ENCODE peak calls at places on chromosome 1, in five cellular contexts. P is fibroblast of mammary gland, G is A673, X is BE2C, V is GM23248. Q is an unnamed sample.

GRCh38 chr1:160838876-160839275 is 23.8 kb downstream of the CD244 start:
- DNase-seq in P (no peak), G (no peak), X (no peak), V (no peak), Q (no peak)

GRCh38 chr1:84847253-84848247 is 45.5 kb downstream of the LPAR3 start:
- DNase-seq in P (peak), G (peak), X (peak), V (peak), Q (no peak)

GRCh38 chr1:203366476-203366875 is 15.6 kb upstream of the FMOD start:
- DNase-seq in P (no peak), G (no peak), X (no peak), V (no peak), Q (no peak)

GRCh38 chr1:189429610-189430009 is 1048.1 kb downstream of the BRINP3 start:
- DNase-seq in P (peak), G (peak), X (peak), V (peak), Q (no peak)

GRCh38 chr1:27416387-27417111 is 24.1 kb downstream of the GPR3 start:
- DNase-seq in P (peak), G (peak), X (peak), V (peak), Q (no peak)

GRCh38 chr1:30138891-30139290 is 584.5 kb downstream of the MATN1 start:
- DNase-seq in P (no peak), G (no peak), X (no peak), V (no peak), Q (no peak)

GRCh38 chr1:41312991-41313645 is 48.1 kb upstream of the FOXO6 start:
- DNase-seq in P (peak), G (no peak), X (no peak), V (peak), Q (no peak)

GRCh38 chr1:36175137-36176095 is 19.5 kb downstream of the MAP7D1 start:
- DNase-seq in P (no peak), G (no peak), X (no peak), V (peak), Q (no peak)

GRCh38 chr1:180696361-180696760 is 64.5 kb downstream of the XPR1 start:
- DNase-seq in P (no peak), G (no peak), X (no peak), V (no peak), Q (no peak)
- H3K4me3 ChIP-seq in P (no peak), G (no peak), X (no peak), V (no peak), Q (no peak)

DNA sequence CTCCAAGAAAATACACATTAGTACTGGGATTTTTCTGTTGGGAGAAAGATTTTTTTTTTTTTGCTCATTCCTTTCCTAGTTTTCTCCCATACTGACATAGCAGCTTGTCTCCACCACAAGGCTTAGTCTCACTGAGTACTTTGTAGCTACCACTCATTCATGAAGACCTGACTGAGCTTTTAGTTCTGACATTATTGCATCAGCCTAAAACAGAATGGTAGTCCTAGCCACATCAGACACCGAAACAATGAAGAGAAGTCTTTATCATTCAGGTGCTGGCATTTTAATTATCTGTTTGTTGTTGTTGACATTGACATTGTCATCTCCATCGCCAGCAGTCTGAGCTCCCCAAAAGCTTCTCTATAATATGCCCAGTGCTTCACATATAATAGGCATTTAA is 21.1 kb upstream of the C1orf21 start:
- DNase-seq in P (no peak), G (no peak), X (no peak), V (no peak), Q (no peak)
- H3K4me3 ChIP-seq in P (no peak), G (no peak), X (no peak), V (no peak), Q (no peak)

GRCh38 chr1:153658400-153659174 is at the start of gene SNAPIN:
- DNase-seq in P (peak), G (peak), X (peak), V (peak), Q (peak)
- H3K4me3 ChIP-seq in P (peak), G (peak), X (peak), V (peak), Q (peak)

GRCh38 chr1:192104852-192105251 is 53.4 kb upstream of the RGS18 start:
- DNase-seq in P (peak), G (peak), X (no peak), V (peak), Q (no peak)
- H3K4me3 ChIP-seq in P (no peak), G (no peak), X (no peak), V (no peak), Q (no peak)

DNA sequence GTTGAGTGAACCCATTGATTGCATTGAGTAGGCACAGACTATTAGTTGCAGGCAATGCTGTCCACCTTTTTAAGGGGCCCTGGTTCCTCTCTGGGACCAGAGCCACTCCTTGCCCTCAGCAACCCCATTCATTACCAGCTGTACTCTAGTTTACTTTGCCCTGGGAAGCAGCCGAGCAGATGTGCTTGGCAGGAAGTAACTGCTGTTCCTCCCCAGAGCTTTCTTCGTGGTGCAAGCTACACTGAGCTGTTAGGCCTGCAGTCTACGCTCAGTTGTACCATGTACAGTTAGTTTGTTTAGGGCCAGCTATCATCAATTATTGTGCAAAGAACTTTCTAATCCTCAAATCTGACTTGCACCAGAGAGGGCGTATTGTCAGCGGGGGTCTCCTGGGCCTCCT is 7.2 kb downstream of the ASCL5 start:
- DNase-seq in P (peak), G (no peak), X (no peak), V (no peak), Q (no peak)
- H3K4me3 ChIP-seq in P (no peak), G (no peak), X (no peak), V (no peak), Q (no peak)

GRCh38 chr1:156114101-156114918 is at the start of gene LMNA:
- DNase-seq in P (peak), G (peak), X (peak), V (peak), Q (peak)
- H3K4me3 ChIP-seq in P (peak), G (peak), X (peak), V (peak), Q (peak)

GRCh38 chr1:1629430-1630190 is 2.4 kb upstream of the MMP23B start:
- DNase-seq in P (no peak), G (no peak), X (peak), V (no peak), Q (peak)

GRCh38 chr1:1630191-1630964 is 1.6 kb upstream of the MMP23B start:
- DNase-seq in P (peak), G (peak), X (no peak), V (peak), Q (peak)

GRCh38 chr1:1627842-1628655 is 3.9 kb upstream of the MMP23B start:
- DNase-seq in P (no peak), G (no peak), X (no peak), V (no peak), Q (no peak)

GRCh38 chr1:1627261-1627841 is 4.6 kb upstream of the MMP23B start:
- DNase-seq in P (no peak), G (no peak), X (peak), V (no peak), Q (no peak)

DNA sequence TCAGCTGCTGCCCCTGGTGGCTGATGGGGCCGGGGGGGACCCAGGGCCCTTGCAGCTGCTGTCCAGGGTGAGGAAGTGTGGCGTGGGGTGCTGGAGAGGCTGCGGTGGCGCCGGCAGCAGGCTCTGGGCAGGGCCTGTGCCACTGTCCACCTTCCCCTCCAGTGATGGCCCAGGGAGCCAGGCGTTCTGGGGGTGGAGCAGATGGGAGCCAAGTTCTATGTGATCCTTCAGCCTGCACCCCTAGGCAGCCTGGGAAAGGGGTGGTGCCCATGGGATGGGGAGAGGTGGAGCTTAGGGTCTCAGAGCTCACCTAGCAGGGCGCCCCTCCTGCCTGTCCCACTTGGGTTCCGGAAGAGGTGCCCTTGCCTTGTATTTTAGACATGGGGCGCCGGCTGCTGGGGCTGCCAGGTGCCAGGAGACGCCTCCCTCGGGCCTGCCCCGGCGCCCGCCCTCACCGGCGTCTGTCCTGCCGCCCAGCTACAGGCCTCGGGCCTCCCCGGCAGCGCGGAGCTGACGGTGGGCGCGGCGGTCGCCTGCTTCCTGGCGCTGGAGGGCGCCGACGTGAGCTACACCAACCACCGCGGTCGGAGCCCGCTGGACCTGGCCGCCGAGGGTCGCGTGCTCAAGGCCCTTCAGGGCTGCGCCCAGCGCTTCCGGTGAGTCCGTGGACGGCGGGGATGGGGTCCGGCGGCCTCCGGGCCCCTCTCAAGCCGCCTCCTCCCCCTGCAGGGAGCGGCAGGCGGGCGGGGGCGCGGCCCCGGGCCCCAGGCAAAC is 3.1 kb upstream of the MMP23B start:
- DNase-seq in P (no peak), G (no peak), X (no peak), V (no peak), Q (no peak)
- H3K4me3 ChIP-seq in P (no peak), G (no peak), X (no peak), V (no peak), Q (no peak)

Q was measured in CD4-positive, CD25-positive, alpha-beta regulatory T cell.